ENCODE peak calls at places on chromosomes 13 and 19, in seven cellular contexts. C is HFF-Myc, N is cardiac muscle cell, X is tibial nerve, H is upper lobe of right lung, I is sigmoid colon, Y is heart left ventricle. Z is an unnamed sample.

GRCh38 chr19:55117063-55117635 is 288 bp downstream of the PPP1R12C start:
- DNase-seq in N (no peak), C (no peak), Y (no peak), H (no peak), X (no peak), I (no peak), Z (no peak)

GRCh38 chr13:37914781-37915391 is 45.3 kb upstream of the TRPC4 start:
- DNase-seq in Y (no peak), N (no peak), C (no peak), H (no peak), I (no peak), X (no peak), Z (no peak)

GRCh38 chr19:28727133-28727834 is 485.7 kb downstream of the UQCRFS1 start:
- DNase-seq in H (peak; percentile 65), I (no peak), C (no peak), X (no peak), Y (no peak), N (peak; percentile 61), Z (no peak)

GRCh38 chr19:3098515-3099346 is 4.6 kb downstream of the GNA11 start:
- DNase-seq in I (peak; percentile 83), C (no peak), H (peak; percentile 79), Y (peak; percentile 86), X (no peak), N (peak; percentile 26), Z (no peak)

GRCh38 chr19:8609210-8610040 is 1.1 kb downstream of the ADAMTS10 start:
- DNase-seq in H (peak; percentile 73), Y (peak; percentile 63), X (no peak), C (no peak), N (peak; percentile 76), I (peak; percentile 84), Z (peak; percentile 44)

GRCh38 chr13:29065142-29065541 is 245.0 kb downstream of the MTUS2 start:
- DNase-seq in N (no peak), Y (no peak), C (no peak), I (no peak), H (no peak), X (no peak), Z (no peak)

GRCh38 chr13:77386046-77386445 is 59.2 kb upstream of the MYCBP2 start:
- DNase-seq in X (no peak), Y (no peak), H (no peak), I (no peak), C (no peak), N (no peak), Z (no peak)

GRCh38 chr13:106756446-106756845 is 188.5 kb upstream of the ARGLU1 start:
- DNase-seq in H (no peak), X (no peak), N (no peak), I (no peak), C (no peak), Y (peak; percentile 33), Z (no peak)

DNA sequence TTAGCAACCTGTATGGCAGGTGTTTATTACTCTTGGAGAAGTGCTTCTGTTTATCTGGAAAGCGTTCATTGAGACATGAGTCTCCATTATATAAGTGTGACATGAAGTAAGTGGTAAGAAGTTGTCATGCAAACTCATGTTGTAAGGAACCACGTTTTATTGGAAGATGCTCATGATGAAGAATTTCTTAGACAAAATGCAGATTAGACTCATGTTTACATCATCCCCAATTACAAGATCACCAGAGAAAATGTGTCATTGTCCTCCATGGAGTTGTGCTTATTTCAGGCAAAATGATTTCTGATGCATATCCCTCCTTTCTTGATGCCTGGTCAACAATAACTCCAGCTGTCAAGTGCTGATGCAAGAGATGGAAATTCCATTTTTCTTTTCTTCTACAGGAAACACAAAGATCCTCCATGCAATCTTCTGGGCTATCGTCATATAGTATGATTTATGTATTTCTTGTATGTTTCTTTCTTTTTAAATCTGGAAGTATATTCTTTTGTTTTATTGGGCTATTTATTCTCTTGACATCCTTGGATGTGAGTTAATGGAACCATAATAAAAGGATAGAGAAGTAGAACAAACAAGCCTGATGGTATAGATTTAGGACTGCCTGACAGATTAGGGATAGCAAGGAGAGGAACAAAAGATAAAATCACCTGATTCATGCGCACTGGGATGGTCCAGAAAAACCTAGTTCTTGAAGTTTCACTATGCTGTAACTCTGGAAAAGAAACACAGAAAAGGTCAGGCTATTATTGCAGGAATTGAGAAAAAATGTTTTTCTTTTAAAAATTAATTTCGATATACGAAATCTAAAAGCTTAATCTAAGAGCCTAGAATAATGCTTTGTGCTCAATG is 50.7 kb upstream of the DIAPH3 start:
- DNase-seq in Y (no peak), X (no peak), C (no peak), I (no peak), N (no peak), H (no peak), Z (no peak)
- TF ChIP-seq CTCF in Y (no peak), X (no peak), C (no peak), I (no peak), N (no peak), H (no peak), Z (no peak)

GRCh38 chr19:38932425-38933179 is 1.9 kb downstream of the MRPS12 start:
- DNase-seq in C (no peak), Y (no peak), H (no peak), X (no peak), I (no peak), N (peak; percentile 61), Z (no peak)
- TF ChIP-seq CTCF in C (peak; percentile 45), Y (peak; percentile 38), H (peak; percentile 28), X (no peak), I (peak; percentile 20), N (peak; percentile 41), Z (no peak)

DNA sequence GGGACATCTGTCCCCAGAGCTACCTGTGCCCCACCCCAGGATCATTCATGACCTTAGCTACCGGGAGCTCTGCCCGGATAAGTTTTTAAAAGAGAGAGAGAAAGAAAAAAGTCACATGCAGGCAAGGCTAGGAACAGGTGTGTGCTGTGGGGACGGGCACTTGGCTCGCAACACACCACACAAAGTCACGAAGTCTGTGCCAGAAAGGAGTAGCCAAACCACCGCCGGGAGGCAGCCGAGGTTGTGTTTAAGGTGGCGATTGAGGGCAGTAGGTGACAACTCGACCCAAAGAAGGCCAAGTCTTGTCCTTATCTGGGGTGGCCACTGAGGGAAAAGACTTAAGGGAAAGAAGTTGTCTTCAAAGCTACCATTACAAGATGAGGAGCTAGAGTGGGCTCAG is 4.6 kb upstream of the TSHZ3 start:
- DNase-seq in X (no peak), Y (no peak), I (no peak), H (no peak), N (no peak), C (no peak), Z (no peak)
- TF ChIP-seq CTCF in X (no peak), Y (no peak), I (no peak), H (no peak), N (no peak), C (no peak), Z (no peak)

GRCh38 chr13:20489185-20489820 is 36.4 kb downstream of the CRYL1 start:
- DNase-seq in N (no peak), Y (peak; percentile 29), X (peak; percentile 50), I (no peak), C (no peak), H (no peak), Z (no peak)
- TF ChIP-seq CTCF in N (no peak), Y (peak; percentile 23), X (no peak), I (no peak), C (no peak), H (no peak), Z (no peak)

DNA sequence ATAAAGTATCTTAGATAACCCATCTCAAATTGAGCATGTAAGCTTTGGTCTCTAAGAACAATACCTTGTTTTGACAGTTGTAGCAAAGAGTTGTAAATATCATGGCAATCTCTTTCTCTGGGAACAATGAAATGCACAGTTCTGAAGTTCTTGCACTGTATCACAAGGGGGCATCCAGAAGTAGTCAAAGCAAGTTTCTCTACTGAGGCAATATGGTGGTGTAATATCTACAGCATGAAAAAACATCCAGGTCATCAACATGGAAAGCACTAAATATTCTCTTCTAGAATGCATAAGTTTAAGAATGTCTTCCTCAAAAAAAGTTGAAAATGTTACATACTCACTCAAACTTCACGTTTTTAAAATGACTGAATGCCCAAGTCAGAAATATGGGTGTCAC is 19.6 kb downstream of the MTMR6 start:
- DNase-seq in X (no peak), N (peak; percentile 23), I (no peak), Y (no peak), C (no peak), H (no peak), Z (no peak)
- TF ChIP-seq CTCF in X (no peak), N (peak; percentile 20), I (no peak), Y (peak; percentile 9), C (peak; percentile 10), H (peak; percentile 26), Z (no peak)

Z was measured in omental fat pad.